ENCODE peak calls at places on chromosomes 11 and 22, in eight cellular contexts. W, B, C, D, S, Q, L and E are unnamed samples.

GRCh38 chr11:13885083-13885482 is 77.4 kb upstream of the SPON1 start:
- DNase-seq in W (no peak), B (no peak), C (no peak), D (no peak), S (no peak), Q (no peak), L (no peak), E (no peak)

GRCh38 chr22:36387664-36387913 is 178 bp downstream of the MYH9 start:
- DNase-seq in W (no peak), B (no peak), C (no peak), D (no peak), S (peak; percentile 44), Q (no peak), L (no peak), E (no peak)

GRCh38 chr11:36030707-36031365 is 87.0 kb downstream of the LDLRAD3 start:
- DNase-seq in W (no peak), B (no peak), C (no peak), D (no peak), S (peak; percentile 82), Q (no peak), L (no peak), E (no peak)

GRCh38 chr11:65854871-65855837 is 2.8 kb downstream of the CFL1 start:
- DNase-seq in W (no peak), B (no peak), C (no peak), D (no peak), S (no peak), Q (no peak), L (no peak), E (no peak)

GRCh38 chr11:98616256-98616655 is 404.5 kb upstream of the CNTN5 start:
- DNase-seq in W (peak; percentile 33), B (no peak), C (no peak), D (no peak), S (no peak), Q (no peak), L (no peak), E (no peak)

GRCh38 chr11:73399159-73400090 is 23.2 kb downstream of the RELT start:
- DNase-seq in W (no peak), B (no peak), C (peak; percentile 56), D (no peak), S (no peak), Q (no peak), L (peak; percentile 21), E (no peak)

GRCh38 chr11:59429924-59430516 is 3.8 kb upstream of the OR5A2 start:
- DNase-seq in W (peak; percentile 13), B (no peak), C (no peak), D (peak; percentile 52), S (peak; percentile 41), Q (no peak), L (peak; percentile 39), E (no peak)

GRCh38 chr22:30742291-30743256 is 47.9 kb downstream of the OSBP2 start:
- DNase-seq in W (no peak), B (no peak), C (no peak), D (no peak), S (peak; percentile 19), Q (no peak), L (peak; percentile 32), E (no peak)

GRCh38 chr22:44191036-44191454 is 10.3 kb downstream of the PARVG start:
- DNase-seq in W (no peak), B (no peak), C (no peak), D (no peak), S (peak; percentile 25), Q (peak; percentile 37), L (no peak), E (no peak)

GRCh38 chr22:42300286-42301071 is 30.0 kb upstream of the TCF20 start:
- DNase-seq in W (no peak), B (no peak), C (no peak), D (no peak), S (no peak), Q (no peak), L (no peak), E (no peak)

GRCh38 chr11:89441606-89442005 is 49.6 kb downstream of the NOX4 start:
- DNase-seq in W (no peak), B (no peak), C (no peak), D (no peak), S (no peak), Q (no peak), L (no peak), E (no peak)

GRCh38 chr22:30286813-30287625 is 2.3 kb downstream of the CASTOR1 start:
- DNase-seq in W (no peak), B (peak; percentile 82), C (no peak), D (peak; percentile 71), S (peak; percentile 53), Q (peak; percentile 85), L (peak; percentile 42), E (peak; percentile 65)

GRCh38 chr11:43925063-43925931 is 17.1 kb upstream of the C11orf96 start:
- DNase-seq in W (no peak), B (no peak), C (no peak), D (no peak), S (no peak), Q (no peak), L (peak; percentile 48), E (no peak)

GRCh38 chr22:50582562-50583293 is at the start of gene CHKB:
- DNase-seq in W (peak; percentile 68), B (peak; percentile 88), C (peak; percentile 98), D (peak; percentile 96), S (peak; percentile 98), Q (peak; percentile 99), L (peak; percentile 98), E (peak; percentile 96)

GRCh38 chr22:46866591-46866990 is 104.1 kb downstream of the TBC1D22A start:
- DNase-seq in W (no peak), B (no peak), C (no peak), D (no peak), S (peak; percentile 94), Q (no peak), L (peak; percentile 89), E (no peak)

GRCh38 chr11:8906629-8907028 is 4.4 kb upstream of the AKIP1 start:
- DNase-seq in W (peak; percentile 12), B (no peak), C (no peak), D (no peak), S (peak; percentile 85), Q (no peak), L (peak; percentile 91), E (no peak)

GRCh38 chr11:95365346-95365745 is 134.3 kb upstream of the SESN3 start:
- DNase-seq in W (no peak), B (no peak), C (no peak), D (no peak), S (no peak), Q (no peak), L (no peak), E (no peak)

GRCh38 chr11:129323896-129324522 is 51.6 kb upstream of the BARX2 start:
- DNase-seq in W (no peak), B (no peak), C (no peak), D (no peak), S (peak; percentile 16), Q (no peak), L (peak; percentile 58), E (no peak)

GRCh38 chr11:118608268-118609214 is 1.1 kb downstream of the PHLDB1 start:
- DNase-seq in W (no peak), B (peak; percentile 39), C (peak; percentile 92), D (no peak), S (peak; percentile 91), Q (peak; percentile 88), L (peak; percentile 83), E (peak; percentile 90)

GRCh38 chr11:95711162-95711944 is 78.2 kb downstream of the FAM76B start:
- DNase-seq in W (no peak), B (no peak), C (no peak), D (no peak), S (no peak), Q (no peak), L (peak; percentile 68), E (no peak)

GRCh38 chr22:23072035-23072910 is 2.0 kb downstream of the GNAZ start:
- DNase-seq in W (no peak), B (no peak), C (no peak), D (no peak), S (peak; percentile 93), Q (peak; percentile 52), L (no peak), E (no peak)

GRCh38 chr22:43476341-43476740 is 64.5 kb downstream of the MPPED1 start:
- DNase-seq in W (no peak), B (no peak), C (no peak), D (no peak), S (no peak), Q (no peak), L (no peak), E (no peak)

GRCh38 chr11:47394322-47395224 is 13.8 kb upstream of the SLC39A13 start:
- DNase-seq in W (no peak), B (no peak), C (no peak), D (no peak), S (no peak), Q (no peak), L (peak; percentile 92), E (peak; percentile 24)

GRCh38 chr11:121894581-121894980 is 221.4 kb downstream of the BLID start:
- DNase-seq in W (no peak), B (no peak), C (no peak), D (no peak), S (peak; percentile 73), Q (no peak), L (peak; percentile 75), E (no peak)

GRCh38 chr11:4886186-4886585 is 4.5 kb downstream of the OR51T1 start:
- DNase-seq in W (no peak), B (no peak), C (no peak), D (no peak), S (no peak), Q (no peak), L (no peak), E (no peak)

GRCh38 chr11:119113716-119114115 is 6.6 kb downstream of the C2CD2L start:
- DNase-seq in W (no peak), B (no peak), C (no peak), D (no peak), S (no peak), Q (no peak), L (no peak), E (no peak)

GRCh38 chr22:41240377-41241132 is at the start of gene CHADL:
- DNase-seq in W (no peak), B (no peak), C (no peak), D (peak; percentile 56), S (no peak), Q (peak; percentile 77), L (no peak), E (no peak)

GRCh38 chr11:126434950-126435335 is 79.5 kb downstream of the ST3GAL4 start:
- DNase-seq in W (no peak), B (no peak), C (no peak), D (no peak), S (no peak), Q (no peak), L (no peak), E (no peak)

GRCh38 chr11:124115782-124116616 is 749 bp downstream of the VWA5A start:
- DNase-seq in W (peak; percentile 6), B (no peak), C (no peak), D (no peak), S (no peak), Q (no peak), L (peak; percentile 1), E (no peak)

GRCh38 chr11:104905271-104905670 is 7.0 kb upstream of the CASP12 start:
- DNase-seq in W (no peak), B (no peak), C (no peak), D (no peak), S (no peak), Q (no peak), L (no peak), E (no peak)

GRCh38 chr22:49969751-49970527 is 9.4 kb downstream of the PIM3 start:
- DNase-seq in W (no peak), B (no peak), C (no peak), D (peak; percentile 1), S (no peak), Q (peak; percentile 59), L (no peak), E (no peak)